ENCODE peak calls at places on chromosomes 16 and 17, in seven cellular contexts. One of them, this sample, is unnamed. For H3K4me1, the result is how much of the 10 kb centered on the place peaks cover.

GRCh38 chr17:17917394-17917793 is 54.8 kb downstream of the TOM1L2 start:
- DNase-seq in body of pancreas: no peak
- DNase-seq in transverse colon: no peak
- DNase-seq in IMR-90: no peak
- DNase-seq in tibial nerve: no peak
- DNase-seq in breast epithelium: no peak
- DNase-seq in heart left ventricle: no peak
- DNase-seq in this sample: no peak

GRCh38 chr17:38920374-38921291 is 4.8 kb upstream of the LASP1NB start:
- DNase-seq in body of pancreas: no peak
- DNase-seq in transverse colon: no peak
- DNase-seq in IMR-90: no peak
- DNase-seq in tibial nerve: no peak
- DNase-seq in breast epithelium: peak
- DNase-seq in heart left ventricle: no peak
- DNase-seq in this sample: no peak

GRCh38 chr16:31466381-31466841 is 5.5 kb upstream of the TGFB1I1 start:
- DNase-seq in body of pancreas: no peak
- DNase-seq in transverse colon: no peak
- DNase-seq in IMR-90: no peak
- DNase-seq in tibial nerve: no peak
- DNase-seq in breast epithelium: no peak
- DNase-seq in heart left ventricle: peak
- DNase-seq in this sample: no peak

GRCh38 chr17:39763046-39763800 is 25.5 kb downstream of the GRB7 start:
- DNase-seq in body of pancreas: no peak
- DNase-seq in transverse colon: no peak
- DNase-seq in IMR-90: peak
- DNase-seq in tibial nerve: no peak
- DNase-seq in breast epithelium: no peak
- DNase-seq in heart left ventricle: no peak
- DNase-seq in this sample: no peak

GRCh38 chr17:2709173-2709661 is 2.3 kb downstream of the CLUH start:
- DNase-seq in body of pancreas: peak
- DNase-seq in transverse colon: peak
- DNase-seq in IMR-90: no peak
- DNase-seq in tibial nerve: no peak
- DNase-seq in breast epithelium: peak
- DNase-seq in heart left ventricle: peak
- DNase-seq in this sample: no peak

GRCh38 chr16:80948886-80949502 is 57.7 kb downstream of the CMC2 start:
- DNase-seq in body of pancreas: no peak
- DNase-seq in transverse colon: peak
- DNase-seq in IMR-90: peak
- DNase-seq in tibial nerve: no peak
- DNase-seq in breast epithelium: no peak
- DNase-seq in heart left ventricle: peak
- DNase-seq in this sample: peak

GRCh38 chr16:47323241-47323640 is 137.6 kb downstream of the ITFG1 start:
- DNase-seq in body of pancreas: no peak
- DNase-seq in transverse colon: no peak
- DNase-seq in IMR-90: no peak
- DNase-seq in tibial nerve: no peak
- DNase-seq in breast epithelium: no peak
- DNase-seq in heart left ventricle: no peak
- DNase-seq in this sample: no peak

GRCh38 chr16:7086842-7087616 is 245.6 kb upstream of the RBFOX1 start:
- DNase-seq in body of pancreas: peak
- DNase-seq in transverse colon: no peak
- DNase-seq in IMR-90: no peak
- DNase-seq in tibial nerve: no peak
- DNase-seq in breast epithelium: no peak
- DNase-seq in heart left ventricle: peak
- DNase-seq in this sample: no peak

GRCh38 chr17:65370669-65371126 is 190.8 kb downstream of the AXIN2 start:
- DNase-seq in body of pancreas: peak
- DNase-seq in transverse colon: peak
- DNase-seq in IMR-90: no peak
- DNase-seq in tibial nerve: no peak
- DNase-seq in breast epithelium: no peak
- DNase-seq in heart left ventricle: no peak
- DNase-seq in this sample: no peak

GRCh38 chr16:64180136-64180900 is 941.5 kb downstream of the CDH11 start:
- DNase-seq in body of pancreas: no peak
- DNase-seq in transverse colon: no peak
- DNase-seq in IMR-90: no peak
- DNase-seq in tibial nerve: no peak
- DNase-seq in breast epithelium: no peak
- DNase-seq in heart left ventricle: no peak
- DNase-seq in this sample: no peak

GRCh38 chr17:65389956-65390355 is 171.5 kb downstream of the AXIN2 start:
- DNase-seq in body of pancreas: no peak
- DNase-seq in transverse colon: no peak
- DNase-seq in IMR-90: peak
- DNase-seq in tibial nerve: no peak
- DNase-seq in breast epithelium: no peak
- DNase-seq in heart left ventricle: no peak
- DNase-seq in this sample: no peak

GRCh38 chr16:54216268-54217187 is 70.1 kb downstream of the IRX3 start:
- DNase-seq in body of pancreas: no peak
- DNase-seq in transverse colon: no peak
- DNase-seq in IMR-90: no peak
- DNase-seq in tibial nerve: peak
- DNase-seq in breast epithelium: no peak
- DNase-seq in heart left ventricle: peak
- DNase-seq in this sample: peak

GRCh38 chr17:14201087-14201486 is 35.6 kb downstream of the CDRT15 start:
- DNase-seq in body of pancreas: no peak
- DNase-seq in transverse colon: peak
- DNase-seq in IMR-90: peak
- DNase-seq in tibial nerve: no peak
- DNase-seq in breast epithelium: no peak
- DNase-seq in heart left ventricle: no peak
- DNase-seq in this sample: no peak

GRCh38 chr17:50262001-50262794 is 12.1 kb upstream of the TMEM92 start:
- DNase-seq in body of pancreas: no peak
- DNase-seq in transverse colon: no peak
- DNase-seq in IMR-90: no peak
- DNase-seq in tibial nerve: no peak
- DNase-seq in breast epithelium: peak
- DNase-seq in heart left ventricle: no peak
- DNase-seq in this sample: no peak

GRCh38 chr17:45104497-45104896 is 27.8 kb downstream of the PLCD3 start:
- DNase-seq in body of pancreas: no peak
- DNase-seq in transverse colon: no peak
- DNase-seq in IMR-90: no peak
- DNase-seq in tibial nerve: no peak
- DNase-seq in breast epithelium: no peak
- DNase-seq in heart left ventricle: no peak
- DNase-seq in this sample: no peak

GRCh38 chr16:12426122-12426521 is 377.6 kb downstream of the CPPED1 start:
- DNase-seq in body of pancreas: no peak
- DNase-seq in transverse colon: no peak
- DNase-seq in IMR-90: peak
- DNase-seq in tibial nerve: no peak
- DNase-seq in breast epithelium: no peak
- DNase-seq in heart left ventricle: no peak
- DNase-seq in this sample: no peak

GRCh38 chr17:3594056-3594810 is 15.0 kb downstream of the TRPV1 start:
- DNase-seq in body of pancreas: no peak
- DNase-seq in transverse colon: no peak
- DNase-seq in IMR-90: peak
- DNase-seq in tibial nerve: no peak
- DNase-seq in breast epithelium: no peak
- DNase-seq in heart left ventricle: peak
- DNase-seq in this sample: no peak

GRCh38 chr17:2366747-2367494 is 29.6 kb downstream of the SGSM2 start:
- DNase-seq in body of pancreas: no peak
- DNase-seq in transverse colon: no peak
- DNase-seq in IMR-90: no peak
- DNase-seq in tibial nerve: no peak
- DNase-seq in breast epithelium: no peak
- DNase-seq in heart left ventricle: peak
- DNase-seq in this sample: peak

GRCh38 chr16:83995756-83996155 is 27.7 kb downstream of the NECAB2 start:
- DNase-seq in body of pancreas: peak
- DNase-seq in transverse colon: peak
- DNase-seq in IMR-90: peak
- DNase-seq in tibial nerve: no peak
- DNase-seq in breast epithelium: no peak
- DNase-seq in heart left ventricle: peak
- DNase-seq in this sample: no peak

DNA sequence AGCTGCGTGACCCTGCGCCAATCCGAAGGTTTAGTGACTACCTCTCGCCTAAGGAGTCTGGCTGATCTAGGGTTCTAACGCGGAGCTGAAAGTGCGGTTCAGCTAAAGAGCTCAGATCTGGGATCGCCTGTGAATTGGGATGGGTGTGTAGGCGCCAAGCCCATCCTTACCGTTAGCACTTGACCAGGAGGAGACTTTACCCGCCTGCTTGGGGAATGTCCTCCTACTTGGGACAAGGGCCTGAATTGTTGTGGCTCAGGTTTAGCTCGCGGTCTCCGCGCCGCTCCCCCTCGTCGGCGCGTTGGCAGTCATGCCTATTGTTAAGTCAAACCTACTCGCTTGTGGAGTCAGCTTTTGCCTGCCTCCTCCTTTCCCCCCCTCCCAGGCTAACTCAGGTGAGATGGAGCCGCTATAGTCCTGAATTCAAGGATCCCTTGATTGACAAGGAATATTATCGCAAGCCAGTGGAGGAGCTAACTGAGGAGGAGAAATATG is 480 bp downstream of the MRPS7 start:
- DNase-seq in body of pancreas: no peak
- DNase-seq in transverse colon: no peak
- DNase-seq in IMR-90: no peak
- DNase-seq in tibial nerve: no peak
- DNase-seq in breast epithelium: no peak
- DNase-seq in heart left ventricle: no peak
- DNase-seq in this sample: no peak
- TF ChIP-seq POLR2A in body of pancreas: no peak
- TF ChIP-seq POLR2A in transverse colon: no peak
- TF ChIP-seq POLR2A in IMR-90: no peak
- TF ChIP-seq POLR2A in tibial nerve: no peak
- TF ChIP-seq POLR2A in breast epithelium: no peak
- TF ChIP-seq POLR2A in heart left ventricle: no peak
- TF ChIP-seq POLR2A in this sample: no peak

GRCh38 chr17:21287703-21288449 is 3.4 kb downstream of the MAP2K3 start:
- DNase-seq in body of pancreas: peak
- DNase-seq in transverse colon: peak
- DNase-seq in IMR-90: peak
- DNase-seq in tibial nerve: peak
- DNase-seq in breast epithelium: peak
- DNase-seq in heart left ventricle: peak
- DNase-seq in this sample: peak
- H3K4me1 ChIP-seq in body of pancreas: half or more
- H3K4me1 ChIP-seq in transverse colon: under half
- H3K4me1 ChIP-seq in IMR-90: under half
- H3K4me1 ChIP-seq in tibial nerve: under half
- H3K4me1 ChIP-seq in breast epithelium: under half
- H3K4me1 ChIP-seq in heart left ventricle: under half
- H3K4me1 ChIP-seq in this sample: under half

GRCh38 chr17:81706757-81707624 is 3.8 kb downstream of the MRPL12 start:
- DNase-seq in body of pancreas: no peak
- DNase-seq in transverse colon: no peak
- DNase-seq in IMR-90: no peak
- DNase-seq in tibial nerve: no peak
- DNase-seq in breast epithelium: no peak
- DNase-seq in heart left ventricle: no peak
- DNase-seq in this sample: no peak

GRCh38 chr17:81705518-81706231 is 2.5 kb downstream of the MRPL12 start:
- DNase-seq in body of pancreas: no peak
- DNase-seq in transverse colon: no peak
- DNase-seq in IMR-90: no peak
- DNase-seq in tibial nerve: no peak
- DNase-seq in breast epithelium: no peak
- DNase-seq in heart left ventricle: no peak
- DNase-seq in this sample: no peak

GRCh38 chr17:81708739-81709185 is 3.3 kb upstream of the SLC25A10 start:
- DNase-seq in body of pancreas: no peak
- DNase-seq in transverse colon: no peak
- DNase-seq in IMR-90: no peak
- DNase-seq in tibial nerve: no peak
- DNase-seq in breast epithelium: no peak
- DNase-seq in heart left ventricle: no peak
- DNase-seq in this sample: no peak

GRCh38 chr17:81706232-81706611 is 3.1 kb downstream of the MRPL12 start:
- DNase-seq in body of pancreas: no peak
- DNase-seq in transverse colon: no peak
- DNase-seq in IMR-90: no peak
- DNase-seq in tibial nerve: no peak
- DNase-seq in breast epithelium: no peak
- DNase-seq in heart left ventricle: no peak
- DNase-seq in this sample: no peak

GRCh38 chr17:81707725-81708646 is 4.1 kb upstream of the SLC25A10 start:
- DNase-seq in body of pancreas: no peak
- DNase-seq in transverse colon: no peak
- DNase-seq in IMR-90: no peak
- DNase-seq in tibial nerve: no peak
- DNase-seq in breast epithelium: no peak
- DNase-seq in heart left ventricle: no peak
- DNase-seq in this sample: no peak
- TF ChIP-seq POLR2A in body of pancreas: no peak
- TF ChIP-seq POLR2A in transverse colon: no peak
- TF ChIP-seq POLR2A in IMR-90: no peak
- TF ChIP-seq POLR2A in tibial nerve: no peak
- TF ChIP-seq POLR2A in breast epithelium: no peak
- TF ChIP-seq POLR2A in heart left ventricle: no peak
- TF ChIP-seq POLR2A in this sample: no peak

DNA sequence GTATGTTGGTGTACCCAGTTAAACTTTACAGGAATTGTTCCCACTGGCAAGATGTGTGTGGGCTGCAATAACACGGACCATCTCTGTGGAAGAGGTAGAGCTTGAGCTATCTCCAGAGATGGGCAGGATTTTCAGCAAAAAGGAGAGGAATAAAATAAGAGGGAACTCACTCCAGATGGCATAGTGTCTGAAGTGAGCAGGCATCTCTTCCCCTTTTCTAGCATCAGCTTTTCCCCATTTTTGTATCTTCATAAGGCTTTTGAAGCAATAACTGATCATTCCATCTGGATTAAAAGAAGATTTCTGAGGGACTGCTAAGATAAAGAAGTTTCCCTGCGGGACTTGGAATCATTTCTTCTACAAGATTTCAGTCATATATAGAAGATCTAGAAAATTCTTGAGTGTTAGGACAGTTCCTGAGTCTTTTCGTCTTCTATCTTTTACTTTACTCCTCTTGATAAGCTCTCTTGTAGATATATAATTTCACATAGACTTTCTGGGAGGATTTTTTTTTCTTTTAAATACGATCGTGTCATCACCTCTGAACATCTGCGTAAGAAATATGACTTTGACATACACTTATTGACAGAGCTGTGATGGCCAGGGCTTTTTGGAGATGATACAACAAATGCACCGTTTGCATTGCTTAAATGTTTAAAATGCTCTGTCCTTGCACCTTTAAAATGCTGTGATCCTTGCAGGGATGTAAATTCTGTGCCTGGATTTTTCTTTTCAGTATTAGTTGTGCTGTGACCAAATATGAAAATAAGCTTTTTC is 2.1 kb downstream of the CPD start:
- DNase-seq in body of pancreas: no peak
- DNase-seq in transverse colon: no peak
- DNase-seq in IMR-90: no peak
- DNase-seq in tibial nerve: no peak
- DNase-seq in breast epithelium: no peak
- DNase-seq in heart left ventricle: no peak
- DNase-seq in this sample: no peak
- H3K4me1 ChIP-seq in body of pancreas: half or more
- H3K4me1 ChIP-seq in transverse colon: under half
- H3K4me1 ChIP-seq in IMR-90: under half
- H3K4me1 ChIP-seq in tibial nerve: under half
- H3K4me1 ChIP-seq in breast epithelium: under half
- H3K4me1 ChIP-seq in heart left ventricle: under half
- H3K4me1 ChIP-seq in this sample: under half

GRCh38 chr17:82496529-82497434 is 22.8 kb upstream of the FOXK2 start:
- DNase-seq in body of pancreas: peak
- DNase-seq in transverse colon: peak
- DNase-seq in IMR-90: peak
- DNase-seq in tibial nerve: peak
- DNase-seq in breast epithelium: peak
- DNase-seq in heart left ventricle: peak
- DNase-seq in this sample: peak
- TF ChIP-seq POLR2A in body of pancreas: peak
- TF ChIP-seq POLR2A in transverse colon: peak
- TF ChIP-seq POLR2A in IMR-90: peak
- TF ChIP-seq POLR2A in tibial nerve: peak
- TF ChIP-seq POLR2A in breast epithelium: peak
- TF ChIP-seq POLR2A in heart left ventricle: peak
- TF ChIP-seq POLR2A in this sample: peak

This sample was measured in uterus.